ENCODE peak calls at places on chromosomes 7 and 10, in four cellular contexts. One of them, this sample, is unnamed.

GRCh38 chr10:62613429-62613828 is 191.1 kb upstream of the ADO start:
- DNase-seq in psoas muscle: no peak
- DNase-seq in Ammon's horn: no peak
- DNase-seq in NCI-H2081: no peak
- DNase-seq in this sample: no peak

GRCh38 chr10:96124230-96125141 is 5.6 kb upstream of the ZNF518A start:
- DNase-seq in NCI-H2081: no peak
- DNase-seq in Ammon's horn: no peak
- DNase-seq in psoas muscle: no peak
- DNase-seq in this sample: no peak

GRCh38 chr7:13790611-13791010 is 198.9 kb downstream of the ETV1 start:
- DNase-seq in Ammon's horn: no peak
- DNase-seq in psoas muscle: no peak
- DNase-seq in NCI-H2081: no peak
- DNase-seq in this sample: no peak

GRCh38 chr10:130568246-130568645 is 432.1 kb downstream of the GLRX3 start:
- DNase-seq in NCI-H2081: no peak
- DNase-seq in psoas muscle: no peak
- DNase-seq in Ammon's horn: no peak
- DNase-seq in this sample: no peak

GRCh38 chr7:31095286-31096197 is 43.4 kb downstream of the ADCYAP1R1 start:
- DNase-seq in NCI-H2081: no peak
- DNase-seq in Ammon's horn: no peak
- DNase-seq in psoas muscle: no peak
- DNase-seq in this sample: no peak

GRCh38 chr7:114048386-114049235 is 129.8 kb upstream of the PPP1R3A start:
- DNase-seq in Ammon's horn: no peak
- DNase-seq in NCI-H2081: peak; percentile 19
- DNase-seq in psoas muscle: no peak
- DNase-seq in this sample: no peak

GRCh38 chr7:75762350-75762917 is 9.6 kb downstream of the CCL26 start:
- DNase-seq in NCI-H2081: peak; percentile 61
- DNase-seq in Ammon's horn: peak; percentile 79
- DNase-seq in psoas muscle: no peak
- DNase-seq in this sample: no peak

GRCh38 chr10:93515071-93515962 is 18.9 kb downstream of the CEP55 start:
- DNase-seq in Ammon's horn: peak; percentile 45
- DNase-seq in psoas muscle: no peak
- DNase-seq in NCI-H2081: no peak
- DNase-seq in this sample: no peak

GRCh38 chr10:80945267-80945880 is 407.7 kb downstream of the SH2D4B start:
- DNase-seq in NCI-H2081: no peak
- DNase-seq in Ammon's horn: peak; percentile 57
- DNase-seq in psoas muscle: no peak
- DNase-seq in this sample: no peak

GRCh38 chr7:2499719-2500430 is 19.7 kb upstream of the LFNG start:
- DNase-seq in Ammon's horn: no peak
- DNase-seq in NCI-H2081: no peak
- DNase-seq in psoas muscle: no peak
- DNase-seq in this sample: no peak

GRCh38 chr10:73359492-73359891 is 828 bp upstream of the CFAP70 start:
- DNase-seq in NCI-H2081: no peak
- DNase-seq in Ammon's horn: no peak
- DNase-seq in psoas muscle: no peak
- DNase-seq in this sample: no peak

GRCh38 chr7:139557857-139558581 is 34.5 kb downstream of the CLEC2L start:
- DNase-seq in NCI-H2081: no peak
- DNase-seq in Ammon's horn: no peak
- DNase-seq in psoas muscle: no peak
- DNase-seq in this sample: no peak

GRCh38 chr10:73889014-73889413 is 14.7 kb upstream of the CAMK2G start:
- DNase-seq in Ammon's horn: peak; percentile 60
- DNase-seq in NCI-H2081: no peak
- DNase-seq in psoas muscle: peak; percentile 80
- DNase-seq in this sample: no peak

GRCh38 chr10:13633689-13634088 is 46.9 kb downstream of the PRPF18 start:
- DNase-seq in Ammon's horn: peak; percentile 76
- DNase-seq in psoas muscle: peak; percentile 89
- DNase-seq in NCI-H2081: no peak
- DNase-seq in this sample: no peak

GRCh38 chr7:116222501-116222900 is 12.2 kb downstream of the TES start:
- DNase-seq in Ammon's horn: no peak
- DNase-seq in NCI-H2081: no peak
- DNase-seq in psoas muscle: no peak
- DNase-seq in this sample: no peak

GRCh38 chr10:31896972-31897384 is 31.7 kb downstream of the ARHGAP12 start:
- DNase-seq in NCI-H2081: no peak
- DNase-seq in Ammon's horn: no peak
- DNase-seq in psoas muscle: no peak
- DNase-seq in this sample: no peak

GRCh38 chr10:96641896-96642295 is 55.1 kb upstream of the TM9SF3 start:
- DNase-seq in Ammon's horn: no peak
- DNase-seq in psoas muscle: no peak
- DNase-seq in NCI-H2081: no peak
- DNase-seq in this sample: no peak

GRCh38 chr7:43491984-43492383 is 90.9 kb upstream of the STK17A start:
- DNase-seq in psoas muscle: no peak
- DNase-seq in Ammon's horn: no peak
- DNase-seq in NCI-H2081: no peak
- DNase-seq in this sample: no peak

GRCh38 chr10:119209736-119210355 is 2.5 kb downstream of the GRK5 start:
- DNase-seq in NCI-H2081: no peak
- DNase-seq in psoas muscle: no peak
- DNase-seq in Ammon's horn: no peak
- DNase-seq in this sample: no peak

GRCh38 chr7:139095194-139095659 is 14.3 kb downstream of the ZC3HAV1 start:
- DNase-seq in NCI-H2081: no peak
- DNase-seq in Ammon's horn: no peak
- DNase-seq in psoas muscle: peak; percentile 54
- DNase-seq in this sample: peak; percentile 78

GRCh38 chr7:159136013-159136412 is 8.7 kb downstream of the VIPR2 start:
- DNase-seq in NCI-H2081: no peak
- DNase-seq in psoas muscle: peak; percentile 17
- DNase-seq in Ammon's horn: no peak
- DNase-seq in this sample: no peak

GRCh38 chr10:106560925-106561640 is 603.4 kb downstream of the SORCS1 start:
- DNase-seq in Ammon's horn: no peak
- DNase-seq in psoas muscle: no peak
- DNase-seq in NCI-H2081: no peak
- DNase-seq in this sample: no peak

GRCh38 chr7:134710854-134711624 is 64.4 kb downstream of the BPGM start:
- DNase-seq in Ammon's horn: no peak
- DNase-seq in psoas muscle: no peak
- DNase-seq in NCI-H2081: no peak
- DNase-seq in this sample: peak; percentile 38

GRCh38 chr7:73683056-73683915 is at the start of the genes BUD23 and DNAJC30:
- DNase-seq in Ammon's horn: peak; percentile 97
- DNase-seq in NCI-H2081: peak; percentile 99
- DNase-seq in psoas muscle: peak; percentile 99
- DNase-seq in this sample: peak; percentile 94

GRCh38 chr10:130808243-130808642 is 503.3 kb downstream of the TCERG1L start:
- DNase-seq in NCI-H2081: no peak
- DNase-seq in Ammon's horn: no peak
- DNase-seq in psoas muscle: no peak
- DNase-seq in this sample: no peak

GRCh38 chr10:97196213-97197029 is 10.7 kb upstream of the SLIT1 start:
- DNase-seq in psoas muscle: peak; percentile 67
- DNase-seq in Ammon's horn: peak; percentile 62
- DNase-seq in NCI-H2081: peak; percentile 44
- DNase-seq in this sample: peak; percentile 47

GRCh38 chr10:12067336-12067735 is 1.4 kb upstream of the DHTKD1 start:
- DNase-seq in Ammon's horn: no peak
- DNase-seq in psoas muscle: no peak
- DNase-seq in NCI-H2081: no peak
- DNase-seq in this sample: no peak

GRCh38 chr7:41451826-41452225 is 251.1 kb downstream of the INHBA start:
- DNase-seq in Ammon's horn: no peak
- DNase-seq in NCI-H2081: no peak
- DNase-seq in psoas muscle: no peak
- DNase-seq in this sample: no peak

GRCh38 chr10:12279281-12279680 is 70.1 kb upstream of the CAMK1D start:
- DNase-seq in psoas muscle: no peak
- DNase-seq in NCI-H2081: no peak
- DNase-seq in Ammon's horn: peak; percentile 31
- DNase-seq in this sample: no peak

GRCh38 chr7:32868116-32868515 is 23.4 kb downstream of the KBTBD2 start:
- DNase-seq in Ammon's horn: no peak
- DNase-seq in NCI-H2081: no peak
- DNase-seq in psoas muscle: no peak
- DNase-seq in this sample: no peak

GRCh38 chr10:70272925-70273316 is 10.9 kb downstream of the NPFFR1 start:
- DNase-seq in psoas muscle: no peak
- DNase-seq in Ammon's horn: no peak
- DNase-seq in NCI-H2081: no peak
- DNase-seq in this sample: no peak

GRCh38 chr10:79938728-79939380 is 10.1 kb downstream of the SFTPD start:
- DNase-seq in Ammon's horn: peak; percentile 79
- DNase-seq in NCI-H2081: no peak
- DNase-seq in psoas muscle: peak; percentile 69
- DNase-seq in this sample: no peak

GRCh38 chr7:116588225-116588624 is 63.4 kb downstream of the CAV1 start:
- DNase-seq in psoas muscle: no peak
- DNase-seq in NCI-H2081: no peak
- DNase-seq in Ammon's horn: peak; percentile 17
- DNase-seq in this sample: no peak